ENCODE peak calls at places on chromosomes 16 and 17, in eight cellular contexts. J, Q, A, K, H, X, Z and E are unnamed samples.

GRCh38 chr16:8623634-8624033 is 2.1 kb downstream of the METTL22 start:
- DNase-seq in J (no peak), Q (no peak), A (no peak), K (no peak), H (no peak), X (no peak), Z (no peak), E (no peak)

GRCh38 chr17:55717898-55718735 is 4.5 kb downstream of the TMEM100 start:
- DNase-seq in J (peak; percentile 10), Q (no peak), A (peak; percentile 82), K (peak; percentile 95), H (peak; percentile 77), X (peak; percentile 81), Z (peak; percentile 89), E (peak; percentile 75)

GRCh38 chr17:21680366-21680765 is 12.0 kb upstream of the KCNJ18 start:
- DNase-seq in J (no peak), Q (peak; percentile 72), A (no peak), K (no peak), H (no peak), X (no peak), Z (no peak), E (no peak)

GRCh38 chr17:54919456-54919855 is 18.8 kb downstream of the TOM1L1 start:
- DNase-seq in J (no peak), Q (no peak), A (no peak), K (no peak), H (no peak), X (no peak), Z (no peak), E (no peak)

GRCh38 chr16:19130852-19131808 is 17.4 kb downstream of the ITPRIPL2 start:
- DNase-seq in J (no peak), Q (no peak), A (peak; percentile 47), K (peak; percentile 37), H (peak; percentile 51), X (no peak), Z (no peak), E (peak; percentile 54)

GRCh38 chr17:74429604-74430384 is 2.1 kb upstream of the GPRC5C start:
- DNase-seq in J (no peak), Q (no peak), A (peak; percentile 69), K (no peak), H (peak; percentile 75), X (peak; percentile 74), Z (peak; percentile 66), E (no peak)

GRCh38 chr16:29198731-29199521 is 207.6 kb downstream of the NPIPB11 start:
- DNase-seq in J (no peak), Q (peak; percentile 33), A (no peak), K (no peak), H (peak; percentile 34), X (no peak), Z (peak; percentile 44), E (no peak)

GRCh38 chr17:70848785-70849184 is 679.5 kb downstream of the KCNJ2 start:
- DNase-seq in J (no peak), Q (no peak), A (no peak), K (no peak), H (no peak), X (no peak), Z (no peak), E (no peak)

GRCh38 chr16:75733305-75734141 is 7.2 kb upstream of the CPHXL start:
- DNase-seq in J (no peak), Q (no peak), A (peak; percentile 25), K (peak; percentile 21), H (no peak), X (no peak), Z (peak; percentile 30), E (no peak)

GRCh38 chr16:2047330-2048115 is at the start of the genes NTHL1 and TSC2:
- DNase-seq in J (peak; percentile 82), Q (peak; percentile 97), A (peak; percentile 99), K (peak; percentile 94), H (peak; percentile 98), X (peak; percentile 97), Z (peak; percentile 96), E (peak; percentile 97)

GRCh38 chr17:80296221-80296620 is 35.6 kb downstream of the RNF213 start:
- DNase-seq in J (no peak), Q (no peak), A (no peak), K (no peak), H (peak; percentile 18), X (no peak), Z (peak; percentile 45), E (peak; percentile 9)

GRCh38 chr17:80295146-80295545 is 34.5 kb downstream of the RNF213 start:
- DNase-seq in J (no peak), Q (no peak), A (no peak), K (no peak), H (peak; percentile 25), X (no peak), Z (no peak), E (no peak)

GRCh38 chr17:80294210-80294609 is 33.6 kb downstream of the RNF213 start:
- DNase-seq in J (no peak), Q (no peak), A (peak; percentile 34), K (no peak), H (peak; percentile 48), X (no peak), Z (no peak), E (no peak)

GRCh38 chr17:80294653-80295052 is 34.0 kb downstream of the RNF213 start:
- DNase-seq in J (no peak), Q (no peak), A (no peak), K (no peak), H (peak; percentile 18), X (no peak), Z (no peak), E (no peak)

GRCh38 chr17:80295559-80295958 is 34.9 kb downstream of the RNF213 start:
- DNase-seq in J (no peak), Q (no peak), A (no peak), K (no peak), H (no peak), X (no peak), Z (no peak), E (no peak)
- H3K36me3 ChIP-seq in J (peaks cover 80% of the 10 kb centered on the region), Q (peaks cover 96% of the 10 kb centered on the region), A (peaks cover 33% of the 10 kb centered on the region), K (peaks cover 59% of the 10 kb centered on the region), H (peaks cover 100% of the 10 kb centered on the region), X (peaks cover 100% of the 10 kb centered on the region), Z (no peaks in the 10 kb centered on the region), E (peaks cover 100% of the 10 kb centered on the region)

DNA sequence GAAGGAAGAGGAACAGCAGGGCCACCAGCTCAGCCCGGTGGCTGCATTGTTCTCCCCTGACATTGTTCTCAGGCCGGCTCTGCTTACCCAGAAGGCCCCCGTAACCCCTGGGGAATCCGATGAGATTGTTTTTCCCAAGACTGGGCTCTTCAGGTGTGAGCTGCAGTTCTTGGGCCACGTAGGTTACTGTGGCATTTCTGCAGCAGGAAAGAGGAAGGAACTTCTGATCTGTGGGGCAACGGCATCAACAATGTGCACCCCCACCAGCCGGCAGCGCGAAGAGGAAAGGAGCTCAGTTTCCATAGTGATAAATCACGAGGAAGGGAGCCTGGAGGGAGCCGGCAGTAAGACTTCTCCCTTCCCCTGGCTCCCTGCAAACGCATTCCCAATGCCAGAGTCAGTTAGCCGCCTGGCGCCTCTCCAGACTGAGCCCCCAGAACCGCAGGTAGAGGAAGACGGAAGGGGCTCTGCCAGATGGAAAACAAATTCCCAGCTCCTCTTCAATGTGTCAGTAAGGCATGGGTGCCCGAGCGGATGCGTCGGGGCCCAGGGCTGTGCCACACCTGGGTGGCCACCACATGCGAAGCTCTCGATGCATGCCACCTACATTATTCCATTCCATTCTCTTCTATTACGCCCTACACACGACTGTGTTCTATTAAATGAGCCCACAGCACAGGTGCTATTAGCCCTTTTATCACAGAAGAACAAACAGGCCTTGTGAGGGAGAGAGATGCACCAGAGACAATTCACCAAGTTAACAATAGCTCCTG is 21.5 kb upstream of the PECAM1 start:
- DNase-seq in J (no peak), Q (no peak), A (peak; percentile 27), K (no peak), H (peak; percentile 79), X (no peak), Z (peak; percentile 63), E (peak; percentile 59)
- H3K27ac ChIP-seq in J (no peak overlapping the region), Q (no peak overlapping the region), A (peak overlapping the region; percentile 31), K (peak overlapping the region; percentile 5), H (peak overlapping the region; percentile 62), X (peak overlapping the region; percentile 59), Z (peak overlapping the region; percentile 56), E (peak overlapping the region; percentile 80)

GRCh38 chr17:16652847-16653366 is 743 bp downstream of the ZNF624 start:
- DNase-seq in J (no peak), Q (no peak), A (no peak), K (no peak), H (no peak), X (no peak), Z (no peak), E (no peak)
- TF ChIP-seq CTCF in J (no peak), Q (no peak), A (no peak), K (no peak), H (no peak), X (no peak), Z (no peak), E (no peak)

GRCh38 chr17:8503368-8503767 is 67.7 kb downstream of the NDEL1 start:
- DNase-seq in J (no peak), Q (no peak), A (no peak), K (peak; percentile 39), H (no peak), X (no peak), Z (no peak), E (peak; percentile 37)

GRCh38 chr17:8506145-8506544 is 70.5 kb downstream of the NDEL1 start:
- DNase-seq in J (no peak), Q (no peak), A (no peak), K (no peak), H (no peak), X (no peak), Z (no peak), E (peak; percentile 31)

GRCh38 chr17:8504460-8505207 is 69.0 kb downstream of the NDEL1 start:
- DNase-seq in J (no peak), Q (no peak), A (no peak), K (no peak), H (no peak), X (no peak), Z (no peak), E (no peak)

GRCh38 chr17:8502100-8502499 is 66.4 kb downstream of the NDEL1 start:
- DNase-seq in J (no peak), Q (no peak), A (no peak), K (no peak), H (no peak), X (no peak), Z (no peak), E (no peak)

DNA sequence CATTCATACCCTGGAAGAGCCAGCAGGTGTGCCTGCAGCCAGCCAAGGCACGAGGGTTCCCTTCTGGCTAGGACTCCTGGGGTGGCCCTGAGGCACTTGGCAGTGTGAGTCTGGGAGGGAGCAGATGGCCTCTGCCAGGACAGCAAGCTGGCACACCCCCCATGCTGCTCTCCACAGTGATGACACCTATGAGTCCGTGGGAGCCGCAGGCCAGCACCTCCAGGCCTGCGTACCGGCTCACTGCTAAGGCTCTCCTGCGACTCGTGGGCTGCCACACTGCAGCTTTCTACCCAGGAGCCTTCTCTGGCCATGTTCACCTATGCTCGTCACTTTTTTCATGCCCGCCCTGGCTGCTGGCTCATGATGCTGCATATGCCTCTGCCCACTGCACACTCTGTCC is 68.1 kb downstream of the NDEL1 start:
- DNase-seq in J (no peak), Q (no peak), A (no peak), K (no peak), H (no peak), X (no peak), Z (no peak), E (no peak)
- H3K36me3 ChIP-seq in J (no peaks in the 10 kb centered on the region), Q (peaks cover 55% of the 10 kb centered on the region), A (no peaks in the 10 kb centered on the region), K (no peaks in the 10 kb centered on the region), H (peaks cover 76% of the 10 kb centered on the region), X (peaks cover 63% of the 10 kb centered on the region), Z (no peaks in the 10 kb centered on the region), E (peaks cover 65% of the 10 kb centered on the region)